ENCODE peak calls at places on chromosomes 13 and 19, in six cellular contexts. One of them, this sample, is unnamed.

GRCh38 chr19:19738564-19738963 is 5.7 kb upstream of the ZNF14 start:
- DNase-seq in HFF-Myc: no peak
- DNase-seq in fibroblast of lung: no peak
- DNase-seq in BJ: no peak
- DNase-seq in breast epithelium: no peak
- DNase-seq in lower leg skin: no peak
- DNase-seq in this sample: no peak

GRCh38 chr19:52115526-52116053 is 20.0 kb upstream of the ZNF841 start:
- DNase-seq in HFF-Myc: no peak
- DNase-seq in fibroblast of lung: no peak
- DNase-seq in BJ: no peak
- DNase-seq in breast epithelium: no peak
- DNase-seq in lower leg skin: no peak
- DNase-seq in this sample: no peak

GRCh38 chr19:46925548-46925950 is 64.8 kb downstream of the ARHGAP35 start:
- DNase-seq in HFF-Myc: no peak
- DNase-seq in fibroblast of lung: no peak
- DNase-seq in BJ: no peak
- DNase-seq in breast epithelium: no peak
- DNase-seq in lower leg skin: peak
- DNase-seq in this sample: no peak

GRCh38 chr13:90867336-90867683 is 480.2 kb upstream of the MIR17HG start:
- DNase-seq in HFF-Myc: peak
- DNase-seq in fibroblast of lung: peak
- DNase-seq in BJ: peak
- DNase-seq in breast epithelium: peak
- DNase-seq in lower leg skin: peak
- DNase-seq in this sample: peak

GRCh38 chr13:27151798-27152599 is 19.6 kb downstream of the USP12 start:
- DNase-seq in HFF-Myc: no peak
- DNase-seq in fibroblast of lung: no peak
- DNase-seq in BJ: no peak
- DNase-seq in breast epithelium: no peak
- DNase-seq in lower leg skin: no peak
- DNase-seq in this sample: no peak

GRCh38 chr13:111328803-111329410 is 8.5 kb downstream of the TEX29 start:
- DNase-seq in HFF-Myc: no peak
- DNase-seq in fibroblast of lung: no peak
- DNase-seq in BJ: no peak
- DNase-seq in breast epithelium: no peak
- DNase-seq in lower leg skin: peak
- DNase-seq in this sample: peak

GRCh38 chr13:108249150-108249549 is 20.4 kb upstream of the TNFSF13B start:
- DNase-seq in HFF-Myc: no peak
- DNase-seq in fibroblast of lung: no peak
- DNase-seq in BJ: no peak
- DNase-seq in breast epithelium: no peak
- DNase-seq in lower leg skin: no peak
- DNase-seq in this sample: no peak

GRCh38 chr19:53195265-53195879 is 2.2 kb upstream of the ZNF665 start:
- DNase-seq in HFF-Myc: peak
- DNase-seq in fibroblast of lung: peak
- DNase-seq in BJ: no peak
- DNase-seq in breast epithelium: peak
- DNase-seq in lower leg skin: peak
- DNase-seq in this sample: no peak

GRCh38 chr13:59677966-59678814 is 485.5 kb downstream of the DIAPH3 start:
- DNase-seq in HFF-Myc: peak
- DNase-seq in fibroblast of lung: peak
- DNase-seq in BJ: peak
- DNase-seq in breast epithelium: no peak
- DNase-seq in lower leg skin: no peak
- DNase-seq in this sample: no peak

GRCh38 chr13:40681341-40682051 is 15.1 kb upstream of the FOXO1 start:
- DNase-seq in HFF-Myc: no peak
- DNase-seq in fibroblast of lung: no peak
- DNase-seq in BJ: no peak
- DNase-seq in breast epithelium: no peak
- DNase-seq in lower leg skin: no peak
- DNase-seq in this sample: no peak

GRCh38 chr13:49113526-49114286 is 106.4 kb upstream of the MLNR start:
- DNase-seq in HFF-Myc: no peak
- DNase-seq in fibroblast of lung: peak
- DNase-seq in BJ: no peak
- DNase-seq in breast epithelium: no peak
- DNase-seq in lower leg skin: no peak
- DNase-seq in this sample: no peak

GRCh38 chr13:48602296-48603040 is 51.3 kb upstream of the CYSLTR2 start:
- DNase-seq in HFF-Myc: no peak
- DNase-seq in fibroblast of lung: no peak
- DNase-seq in BJ: no peak
- DNase-seq in breast epithelium: no peak
- DNase-seq in lower leg skin: no peak
- DNase-seq in this sample: no peak

GRCh38 chr19:35436477-35437141 is 11.4 kb upstream of the FFAR2 start:
- DNase-seq in HFF-Myc: peak
- DNase-seq in fibroblast of lung: peak
- DNase-seq in BJ: no peak
- DNase-seq in breast epithelium: no peak
- DNase-seq in lower leg skin: no peak
- DNase-seq in this sample: no peak

GRCh38 chr13:109871018-109871370 is 84.6 kb upstream of the IRS2 start:
- DNase-seq in HFF-Myc: no peak
- DNase-seq in fibroblast of lung: peak
- DNase-seq in BJ: no peak
- DNase-seq in breast epithelium: no peak
- DNase-seq in lower leg skin: no peak
- DNase-seq in this sample: no peak

GRCh38 chr19:531009-531752 is 379 bp upstream of the CDC34 start:
- DNase-seq in HFF-Myc: no peak
- DNase-seq in fibroblast of lung: peak
- DNase-seq in BJ: no peak
- DNase-seq in breast epithelium: peak
- DNase-seq in lower leg skin: peak
- DNase-seq in this sample: peak

GRCh38 chr19:41994521-41994971 is 516 bp upstream of the ATP1A3 start:
- DNase-seq in HFF-Myc: no peak
- DNase-seq in fibroblast of lung: no peak
- DNase-seq in BJ: no peak
- DNase-seq in breast epithelium: no peak
- DNase-seq in lower leg skin: no peak
- DNase-seq in this sample: no peak

GRCh38 chr13:40420160-40420740 is 246.2 kb downstream of the FOXO1 start:
- DNase-seq in HFF-Myc: no peak
- DNase-seq in fibroblast of lung: no peak
- DNase-seq in BJ: no peak
- DNase-seq in breast epithelium: no peak
- DNase-seq in lower leg skin: no peak
- DNase-seq in this sample: no peak

GRCh38 chr19:7868326-7868670 is 5.9 kb downstream of the PRR36 start:
- DNase-seq in HFF-Myc: no peak
- DNase-seq in fibroblast of lung: no peak
- DNase-seq in BJ: no peak
- DNase-seq in breast epithelium: no peak
- DNase-seq in lower leg skin: no peak
- DNase-seq in this sample: no peak

GRCh38 chr19:7870571-7871279 is 3.5 kb downstream of the PRR36 start:
- DNase-seq in HFF-Myc: no peak
- DNase-seq in fibroblast of lung: peak
- DNase-seq in BJ: no peak
- DNase-seq in breast epithelium: no peak
- DNase-seq in lower leg skin: no peak
- DNase-seq in this sample: peak

GRCh38 chr19:7868671-7869452 is 5.3 kb downstream of the PRR36 start:
- DNase-seq in HFF-Myc: no peak
- DNase-seq in fibroblast of lung: peak
- DNase-seq in BJ: no peak
- DNase-seq in breast epithelium: peak
- DNase-seq in lower leg skin: peak
- DNase-seq in this sample: no peak

GRCh38 chr19:7869910-7870511 is 4.2 kb downstream of the PRR36 start:
- DNase-seq in HFF-Myc: no peak
- DNase-seq in fibroblast of lung: no peak
- DNase-seq in BJ: no peak
- DNase-seq in breast epithelium: no peak
- DNase-seq in lower leg skin: no peak
- DNase-seq in this sample: no peak

DNA sequence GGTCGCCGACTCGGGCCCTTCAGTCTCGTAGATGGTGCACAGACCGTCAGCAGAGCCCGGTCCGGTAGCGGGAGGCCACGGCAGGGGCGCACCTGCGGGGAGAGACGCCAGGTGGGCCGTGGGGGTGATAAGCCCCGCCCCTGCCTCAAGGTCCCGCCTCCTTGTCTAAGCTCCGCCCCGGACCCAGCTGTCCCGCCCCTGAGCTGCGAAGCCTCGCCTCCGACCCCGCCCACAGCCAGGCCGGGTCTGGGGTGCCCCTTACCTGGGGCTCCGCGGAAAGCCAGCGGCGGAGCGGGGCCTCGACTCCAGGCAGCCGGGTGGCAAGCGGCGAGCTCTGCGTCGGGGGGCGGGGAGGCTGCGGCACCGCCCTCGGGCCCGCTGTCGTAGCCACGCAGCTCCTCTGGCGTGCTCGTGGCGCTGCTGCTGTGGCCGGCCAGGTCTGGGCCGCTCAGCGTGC is 4.7 kb downstream of the PRR36 start:
- DNase-seq in HFF-Myc: no peak
- DNase-seq in fibroblast of lung: peak
- DNase-seq in BJ: no peak
- DNase-seq in breast epithelium: peak
- DNase-seq in lower leg skin: peak
- DNase-seq in this sample: no peak
- TF ChIP-seq CTCF in HFF-Myc: no peak
- TF ChIP-seq CTCF in fibroblast of lung: no peak
- TF ChIP-seq CTCF in BJ: peak
- TF ChIP-seq CTCF in breast epithelium: no peak
- TF ChIP-seq CTCF in lower leg skin: no peak
- TF ChIP-seq CTCF in this sample: peak

DNA sequence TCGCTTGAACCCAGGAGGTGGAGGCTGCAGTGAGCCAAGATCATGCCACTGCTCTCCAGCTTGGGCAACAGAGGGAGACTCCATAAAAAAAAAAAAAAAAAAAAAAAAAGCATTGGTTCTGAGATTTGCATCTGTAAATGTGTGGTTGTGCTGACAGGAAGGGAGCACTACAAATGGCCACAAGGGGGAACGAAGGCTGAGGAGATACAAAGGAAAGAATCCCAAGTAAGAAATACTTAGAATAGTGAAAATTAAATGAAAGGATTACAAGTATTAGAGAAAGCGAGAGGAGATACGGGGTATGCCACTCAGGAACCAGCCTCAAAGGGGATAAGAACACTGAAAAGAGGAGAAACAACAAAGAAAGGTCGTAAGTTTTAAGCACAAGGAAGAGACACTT is 284.9 kb downstream of the KLF12 start:
- DNase-seq in HFF-Myc: peak
- DNase-seq in fibroblast of lung: peak
- DNase-seq in BJ: no peak
- DNase-seq in breast epithelium: no peak
- DNase-seq in lower leg skin: no peak
- DNase-seq in this sample: no peak
- TF ChIP-seq CTCF in HFF-Myc: peak
- TF ChIP-seq CTCF in fibroblast of lung: peak
- TF ChIP-seq CTCF in BJ: peak
- TF ChIP-seq CTCF in breast epithelium: peak
- TF ChIP-seq CTCF in lower leg skin: no peak
- TF ChIP-seq CTCF in this sample: peak

DNA sequence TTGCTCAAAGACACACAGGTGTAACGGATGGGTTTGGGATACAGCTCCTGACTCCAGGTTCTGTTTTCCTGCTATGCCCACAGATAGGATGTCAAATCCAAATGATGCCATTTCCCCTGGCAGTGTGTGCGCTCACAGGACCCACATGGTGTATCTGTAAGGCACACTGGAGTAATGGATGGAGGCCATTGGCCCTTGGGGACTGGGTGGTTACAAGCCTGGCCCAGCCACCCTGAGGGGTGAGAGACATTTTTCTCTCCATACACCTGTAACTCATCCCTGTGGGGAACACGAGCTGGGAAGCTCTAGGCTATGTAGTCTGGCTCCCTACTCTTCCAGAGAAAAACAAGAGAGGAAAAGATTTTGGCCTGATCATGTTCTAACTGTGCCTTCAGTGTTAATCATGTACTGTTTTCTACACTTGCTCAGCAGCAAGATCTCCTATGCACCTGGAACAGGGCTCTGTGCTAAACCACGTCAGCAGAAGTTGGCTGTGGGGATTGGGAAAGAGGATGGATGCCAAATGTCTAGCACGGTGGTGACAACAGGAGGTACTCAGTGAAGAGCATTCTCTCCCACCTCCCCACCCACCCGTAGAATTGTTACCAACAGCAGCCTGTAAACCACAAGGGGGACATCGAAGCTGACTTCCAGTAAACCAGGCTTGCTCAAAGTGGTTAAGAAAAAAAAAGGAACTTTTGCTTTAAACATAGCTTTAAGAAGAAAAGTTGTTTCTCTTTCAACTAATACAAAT is 237.0 kb downstream of the LACC1 start:
- DNase-seq in HFF-Myc: no peak
- DNase-seq in fibroblast of lung: peak
- DNase-seq in BJ: no peak
- DNase-seq in breast epithelium: no peak
- DNase-seq in lower leg skin: no peak
- DNase-seq in this sample: no peak
- TF ChIP-seq CTCF in HFF-Myc: peak
- TF ChIP-seq CTCF in fibroblast of lung: peak
- TF ChIP-seq CTCF in BJ: no peak
- TF ChIP-seq CTCF in breast epithelium: no peak
- TF ChIP-seq CTCF in lower leg skin: no peak
- TF ChIP-seq CTCF in this sample: no peak

GRCh38 chr19:39341720-39342604 is at the start of gene SAMD4B:
- DNase-seq in HFF-Myc: peak
- DNase-seq in fibroblast of lung: peak
- DNase-seq in BJ: peak
- DNase-seq in breast epithelium: peak
- DNase-seq in lower leg skin: peak
- DNase-seq in this sample: peak

GRCh38 chr19:39347332-39348227 is 5.4 kb downstream of the SAMD4B start:
- DNase-seq in HFF-Myc: no peak
- DNase-seq in fibroblast of lung: no peak
- DNase-seq in BJ: no peak
- DNase-seq in breast epithelium: no peak
- DNase-seq in lower leg skin: no peak
- DNase-seq in this sample: no peak

GRCh38 chr19:39349326-39349725 is 7.1 kb downstream of the SAMD4B start:
- DNase-seq in HFF-Myc: no peak
- DNase-seq in fibroblast of lung: no peak
- DNase-seq in BJ: no peak
- DNase-seq in breast epithelium: no peak
- DNase-seq in lower leg skin: no peak
- DNase-seq in this sample: no peak

GRCh38 chr19:39342647-39343305 is 555 bp downstream of the SAMD4B start:
- DNase-seq in HFF-Myc: no peak
- DNase-seq in fibroblast of lung: no peak
- DNase-seq in BJ: no peak
- DNase-seq in breast epithelium: no peak
- DNase-seq in lower leg skin: no peak
- DNase-seq in this sample: no peak

DNA sequence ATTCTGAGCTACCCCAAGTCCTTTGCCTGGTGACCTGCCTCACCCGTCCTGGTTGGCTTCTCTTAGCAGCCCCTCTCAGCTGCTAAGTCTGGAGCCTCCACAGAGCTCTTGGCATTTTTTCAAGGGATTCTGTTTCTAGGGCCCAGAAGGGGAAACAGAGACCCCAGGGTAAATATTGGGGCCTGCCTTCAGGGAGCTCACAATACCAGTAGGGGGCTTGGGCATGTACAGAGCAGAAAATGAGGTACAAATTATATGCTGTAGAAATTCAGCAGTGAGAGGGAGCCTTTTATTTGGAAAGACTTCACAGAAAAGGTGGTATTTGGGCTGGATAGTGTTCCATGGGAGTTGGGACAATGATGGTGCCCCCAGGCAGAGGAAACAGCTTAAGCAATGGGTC is 3.7 kb downstream of the SAMD4B start:
- DNase-seq in HFF-Myc: no peak
- DNase-seq in fibroblast of lung: no peak
- DNase-seq in BJ: no peak
- DNase-seq in breast epithelium: no peak
- DNase-seq in lower leg skin: no peak
- DNase-seq in this sample: no peak
- TF ChIP-seq CTCF in HFF-Myc: peak
- TF ChIP-seq CTCF in fibroblast of lung: peak
- TF ChIP-seq CTCF in BJ: peak
- TF ChIP-seq CTCF in breast epithelium: no peak
- TF ChIP-seq CTCF in lower leg skin: no peak
- TF ChIP-seq CTCF in this sample: no peak

This sample was measured in type B pancreatic cell.